ENCODE peak calls at places on chromosomes 11 and 22, in nine cellular contexts. Y is stimulated activated CD4-positive, alpha-beta T cell treated with anti-CD3 and anti-CD28 coated beads, TNF-alpha, amount 100 ng/mL, for 24 hours; J is stimulated activated CD8-positive, alpha-beta memory T cell treated with anti-CD3 and anti-CD28 coated beads, Interleukin-7, amount 100 ng/mL, for 4 hours; L is transverse colon; V is H9; E is effector CD4-positive, alpha-beta T cell; A is endothelial cell of umbilical vein; W is lower leg skin; G is T-helper 2 cell. R is an unnamed sample.
A peak's percentile ranks its signal among the peaks of the same experiment; 100 is the strongest.

GRCh38 chr11:1870721-1871466 is 18.0 kb downstream of the LSP1 start:
- DNase-seq in Y (peak; percentile 29), J (peak; percentile 49), L (no peak), V (no peak), E (no peak), A (no peak), W (no peak), G (no peak), R (no peak)

GRCh38 chr11:68409748-68410344 is 50.7 kb upstream of the PPP6R3 start:
- DNase-seq in Y (no peak), J (no peak), L (no peak), V (no peak), E (no peak), A (no peak), W (no peak), G (no peak), R (no peak)

GRCh38 chr22:42692239-42693054 is 28.2 kb downstream of the A4GALT start:
- DNase-seq in Y (no peak), J (no peak), L (no peak), V (no peak), E (no peak), A (no peak), W (no peak), G (no peak), R (no peak)

GRCh38 chr11:11179239-11179638 is 173.8 kb downstream of the CSNK2A3 start:
- DNase-seq in Y (no peak), J (no peak), L (no peak), V (no peak), E (no peak), A (no peak), W (no peak), G (no peak), R (peak; percentile 32)

GRCh38 chr22:31082606-31083376 is 1.7 kb downstream of the SMTN start:
- DNase-seq in Y (peak; percentile 70), J (peak; percentile 51), L (peak; percentile 89), V (peak; percentile 75), E (peak; percentile 23), A (peak; percentile 55), W (peak; percentile 93), G (peak; percentile 32), R (peak; percentile 44)

GRCh38 chr11:67646535-67647336 is 3.8 kb downstream of the ACY3 start:
- DNase-seq in Y (peak; percentile 35), J (no peak), L (peak; percentile 79), V (peak; percentile 23), E (no peak), A (no peak), W (peak; percentile 82), G (no peak), R (no peak)

GRCh38 chr11:122656631-122657101 is 1.1 kb downstream of the UBASH3B start:
- DNase-seq in Y (peak; percentile 47), J (peak; percentile 25), L (peak; percentile 30), V (peak; percentile 58), E (peak; percentile 20), A (peak; percentile 59), W (no peak), G (peak; percentile 32), R (no peak)

GRCh38 chr22:25357606-25358420 is 138.4 kb downstream of the CRYBB2 start:
- DNase-seq in Y (no peak), J (no peak), L (no peak), V (no peak), E (no peak), A (no peak), W (no peak), G (no peak), R (no peak)

GRCh38 chr22:19238900-19239299 is 52.6 kb downstream of the CLTCL1 start:
- DNase-seq in Y (no peak), J (no peak), L (no peak), V (no peak), E (no peak), A (no peak), W (no peak), G (no peak), R (no peak)

GRCh38 chr22:43852605-43853327 is 9.5 kb downstream of the SULT4A1 start:
- DNase-seq in Y (no peak), J (no peak), L (no peak), V (peak; percentile 22), E (no peak), A (no peak), W (peak; percentile 79), G (no peak), R (no peak)

GRCh38 chr22:29328566-29329500 is 13.3 kb upstream of the RASL10A start:
- DNase-seq in Y (no peak), J (no peak), L (no peak), V (no peak), E (no peak), A (no peak), W (no peak), G (no peak), R (no peak)

GRCh38 chr11:65502852-65503603 is 4.2 kb downstream of the MALAT1 start:
- DNase-seq in Y (no peak), J (no peak), L (no peak), V (no peak), E (no peak), A (peak; percentile 36), W (no peak), G (no peak), R (no peak)

GRCh38 chr11:72584293-72584921 is 89.8 kb downstream of the PDE2A start:
- DNase-seq in Y (peak; percentile 54), J (peak; percentile 64), L (peak; percentile 60), V (peak; percentile 86), E (peak; percentile 23), A (no peak), W (peak; percentile 92), G (peak; percentile 21), R (no peak)

GRCh38 chr11:113395782-113396336 is 8.3 kb downstream of the ANKK1 start:
- DNase-seq in Y (no peak), J (no peak), L (no peak), V (no peak), E (no peak), A (no peak), W (peak; percentile 63), G (no peak), R (no peak)

GRCh38 chr11:6900327-6900999 is 8.2 kb upstream of the OR2D2 start:
- DNase-seq in Y (no peak), J (no peak), L (no peak), V (no peak), E (no peak), A (no peak), W (no peak), G (no peak), R (no peak)

GRCh38 chr22:17945851-17946690 is 78.3 kb downstream of the MICAL3 start:
- DNase-seq in Y (no peak), J (no peak), L (no peak), V (no peak), E (no peak), A (no peak), W (no peak), G (no peak), R (no peak)

GRCh38 chr11:62555464-62556092 is 9.0 kb upstream of the AHNAK start:
- DNase-seq in Y (no peak), J (no peak), L (peak; percentile 74), V (no peak), E (peak; percentile 74), A (no peak), W (peak; percentile 85), G (no peak), R (no peak)

GRCh38 chr11:63613517-63614135 is 607 bp downstream of the PLAAT3 start:
- DNase-seq in Y (peak; percentile 19), J (peak; percentile 31), L (peak; percentile 38), V (peak; percentile 85), E (peak; percentile 29), A (peak; percentile 29), W (peak; percentile 90), G (no peak), R (no peak)

GRCh38 chr11:33941637-33942160 is 49.8 kb upstream of the LMO2 start:
- DNase-seq in Y (no peak), J (no peak), L (no peak), V (no peak), E (no peak), A (peak; percentile 87), W (no peak), G (no peak), R (no peak)

GRCh38 chr11:31805037-31805628 is 6.0 kb downstream of the PAX6 start:
- DNase-seq in Y (no peak), J (no peak), L (no peak), V (peak; percentile 67), E (no peak), A (no peak), W (peak; percentile 69), G (no peak), R (no peak)